ENCODE peak calls at places on chromosomes 6 and 20, in six cellular contexts. G, X, W, R, C and P are unnamed samples.

GRCh38 chr6:110811187-110811586 is 4.1 kb downstream of the CDK19 start:
- DNase-seq in X (peak; percentile 75), C (no peak), R (no peak), G (no peak), W (no peak), P (no peak)

GRCh38 chr6:11778648-11779307 is at the start of gene ADTRP:
- DNase-seq in R (peak; percentile 62), X (no peak), W (no peak), G (no peak), C (no peak), P (no peak)

GRCh38 chr6:149212892-149213786 is 104.4 kb upstream of the TAB2 start:
- DNase-seq in C (no peak), W (no peak), X (no peak), R (no peak), G (no peak), P (no peak)

GRCh38 chr6:119360262-119360915 is 10.8 kb upstream of the MAN1A1 start:
- DNase-seq in C (no peak), R (no peak), X (no peak), W (no peak), G (no peak), P (no peak)

GRCh38 chr6:73086726-73087125 is 138.6 kb downstream of the KHDC1L start:
- DNase-seq in R (no peak), G (no peak), X (no peak), C (no peak), W (no peak), P (no peak)

GRCh38 chr20:19893356-19893755 is 123.8 kb upstream of the NAA20 start:
- DNase-seq in C (peak; percentile 48), G (no peak), R (no peak), X (no peak), W (no peak), P (no peak)

GRCh38 chr6:23529902-23530301 is 596.1 kb upstream of the NRSN1 start:
- DNase-seq in X (no peak), G (no peak), C (no peak), R (no peak), W (no peak), P (no peak)

GRCh38 chr20:61891476-61891875 is 174.2 kb downstream of the TAF4 start:
- DNase-seq in G (no peak), W (no peak), R (no peak), X (peak; percentile 16), C (no peak), P (no peak)

GRCh38 chr20:34538671-34539123 is 19.8 kb upstream of the MAP1LC3A start:
- DNase-seq in G (peak; percentile 15), W (peak; percentile 76), C (peak; percentile 43), R (peak; percentile 60), X (peak; percentile 64), P (peak; percentile 62)

GRCh38 chr20:53171065-53171464 is 198.9 kb downstream of the TSHZ2 start:
- DNase-seq in W (no peak), C (no peak), G (no peak), R (no peak), X (no peak), P (no peak)

GRCh38 chr6:80974579-80974978 is 777.9 kb downstream of the TENT5A start:
- DNase-seq in G (no peak), C (no peak), W (no peak), X (no peak), R (no peak), P (no peak)

GRCh38 chr20:4750381-4750780 is 28.7 kb downstream of the PRND start:
- DNase-seq in X (no peak), W (no peak), R (no peak), C (no peak), G (no peak), P (no peak)

GRCh38 chr20:12593342-12593741 is 415.4 kb upstream of the SPTLC3 start:
- DNase-seq in R (no peak), G (no peak), C (no peak), W (no peak), X (no peak), P (no peak)

GRCh38 chr6:6407061-6407723 is 86.7 kb upstream of the F13A1 start:
- DNase-seq in C (no peak), W (no peak), R (no peak), X (peak; percentile 92), G (no peak), P (no peak)

GRCh38 chr6:54072708-54073313 is 38.4 kb upstream of the MLIP start:
- DNase-seq in G (no peak), C (no peak), W (no peak), X (no peak), R (no peak), P (no peak)

GRCh38 chr6:166257911-166258318 is 50.3 kb downstream of the PRR18 start:
- DNase-seq in W (no peak), G (no peak), C (no peak), X (no peak), R (no peak), P (no peak)

GRCh38 chr6:139334791-139335446 is 39.5 kb downstream of the CITED2 start:
- DNase-seq in G (no peak), X (no peak), W (peak; percentile 98), R (no peak), C (peak; percentile 67), P (no peak)

GRCh38 chr20:62413025-62413580 is 6.0 kb upstream of the CABLES2 start:
- DNase-seq in W (no peak), C (no peak), R (no peak), X (no peak), G (no peak), P (no peak)

GRCh38 chr6:121770943-121771342 is 335.5 kb downstream of the GJA1 start:
- DNase-seq in X (no peak), G (no peak), C (no peak), W (no peak), R (no peak), P (no peak)

GRCh38 chr20:21102252-21102609 is 3.9 kb downstream of the LINC00237 start:
- DNase-seq in G (no peak), C (no peak), X (no peak), W (no peak), R (no peak), P (no peak)

GRCh38 chr6:157518399-157519250 is 137.6 kb downstream of the ZDHHC14 start:
- DNase-seq in R (no peak), C (no peak), X (no peak), W (no peak), G (no peak), P (no peak)

GRCh38 chr20:32288225-32288849 is 10.9 kb downstream of the KIF3B start:
- DNase-seq in X (no peak), C (no peak), G (no peak), R (no peak), W (no peak), P (no peak)

GRCh38 chr20:32285082-32285620 is 7.7 kb downstream of the KIF3B start:
- DNase-seq in C (no peak), G (no peak), W (no peak), R (no peak), X (no peak), P (no peak)

GRCh38 chr20:32287231-32287638 is 9.8 kb downstream of the KIF3B start:
- DNase-seq in R (no peak), X (no peak), G (no peak), W (no peak), C (no peak), P (no peak)

GRCh38 chr20:32282461-32282860 is 5.0 kb downstream of the KIF3B start:
- DNase-seq in G (no peak), R (peak; percentile 54), X (peak; percentile 29), W (no peak), C (no peak), P (no peak)

DNA sequence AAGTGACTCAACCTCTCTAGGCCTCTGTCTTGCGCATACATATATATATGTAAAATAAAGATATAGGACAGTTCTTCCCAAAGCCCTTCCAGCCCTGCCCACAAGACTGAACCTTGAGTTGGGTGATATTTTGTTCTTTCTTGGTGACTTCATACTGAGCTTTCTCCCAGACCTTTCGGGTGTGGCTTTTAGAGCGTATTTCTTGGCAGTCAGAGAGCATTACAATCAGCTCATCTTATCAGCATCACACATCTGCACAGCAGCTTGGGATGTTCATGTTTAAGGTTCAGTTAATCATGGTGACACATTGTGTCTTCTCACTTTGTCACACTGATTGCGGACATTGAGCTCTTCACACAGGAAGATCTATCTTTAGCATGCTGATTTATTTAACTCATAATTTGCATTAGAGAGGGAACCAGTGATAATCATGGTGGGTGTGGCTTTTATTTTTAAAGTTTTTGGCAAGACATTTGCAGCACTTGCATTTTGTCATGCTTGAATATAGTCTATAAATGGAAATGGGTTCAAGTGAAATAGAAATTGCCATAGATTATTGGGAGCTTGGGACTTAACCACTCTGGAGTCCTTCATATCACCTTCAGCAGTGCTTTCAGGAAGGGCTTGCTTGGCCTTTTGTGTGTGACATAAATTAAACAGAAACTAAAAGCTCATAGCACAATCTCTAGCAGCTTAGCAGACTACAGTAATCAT is 8.3 kb downstream of the KIF3B start:
- DNase-seq in G (no peak), C (peak; percentile 24), X (peak; percentile 88), W (peak; percentile 67), R (no peak), P (peak; percentile 18)
- H3K4me3 ChIP-seq in G (no peak overlapping the region), C (no peak overlapping the region), X (peak overlapping the region; percentile 58), W (no peak overlapping the region), R (no peak overlapping the region), P (no peak overlapping the region)

GRCh38 chr6:16264785-16265184 is 26.4 kb downstream of the GMPR start:
- DNase-seq in G (no peak), C (no peak), X (no peak), W (no peak), R (no peak), P (no peak)

GRCh38 chr6:16270178-16270794 is 31.9 kb downstream of the GMPR start:
- DNase-seq in W (no peak), C (no peak), R (no peak), X (no peak), G (no peak), P (no peak)

GRCh38 chr6:16271415-16271814 is 33.0 kb downstream of the GMPR start:
- DNase-seq in R (no peak), C (no peak), G (no peak), X (no peak), W (no peak), P (no peak)

GRCh38 chr6:16267428-16268263 is 29.3 kb downstream of the GMPR start:
- DNase-seq in G (no peak), R (no peak), C (no peak), W (no peak), X (no peak), P (no peak)

GRCh38 chr6:16265351-16266341 is 27.3 kb downstream of the GMPR start:
- DNase-seq in X (no peak), W (no peak), G (no peak), R (no peak), C (no peak), P (no peak)
- H3K4me3 ChIP-seq in X (no peak overlapping the region), W (no peak overlapping the region), G (no peak overlapping the region), R (no peak overlapping the region), C (no peak overlapping the region), P (no peak overlapping the region)

GRCh38 chr6:34240329-34241248 is 3.9 kb downstream of the HMGA1 start:
- DNase-seq in R (no peak), C (no peak), X (no peak), G (no peak), W (no peak), P (no peak)
- H3K4me3 ChIP-seq in R (no peak overlapping the region), C (peak overlapping the region; percentile 82), X (peak overlapping the region; percentile 97), G (no peak overlapping the region), W (no peak overlapping the region), P (no peak overlapping the region)

DNA sequence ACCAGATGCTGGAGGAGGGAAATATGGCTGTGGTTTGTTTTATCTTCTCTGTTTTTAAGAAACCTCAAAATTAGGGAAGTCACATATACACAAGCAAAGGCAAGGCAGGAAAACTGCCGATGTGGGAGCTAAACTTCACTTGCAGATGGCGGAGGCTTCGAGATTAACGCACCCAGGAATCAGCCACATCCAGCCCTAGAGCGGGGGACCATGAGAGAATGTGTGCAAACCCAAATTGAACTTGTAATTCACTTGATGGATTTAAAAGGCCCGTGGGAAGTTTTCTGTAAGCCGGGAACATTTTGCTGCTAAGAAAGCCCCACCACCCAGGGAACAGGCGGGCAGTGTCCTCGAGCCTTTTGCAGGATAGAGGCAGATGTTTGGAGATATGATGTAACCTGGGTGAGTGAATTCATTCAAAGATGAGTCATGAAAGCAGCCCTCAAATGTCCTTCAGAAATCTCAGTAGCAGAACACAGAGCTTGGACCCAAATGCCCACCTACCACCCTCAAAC is 39.9 kb downstream of the PREX1 start:
- DNase-seq in X (peak; percentile 32), R (no peak), C (peak; percentile 65), W (peak; percentile 54), G (no peak), P (no peak)
- H3K4me3 ChIP-seq in X (peak overlapping the region; percentile 16), R (no peak overlapping the region), C (no peak overlapping the region), W (no peak overlapping the region), G (no peak overlapping the region), P (no peak overlapping the region)